ENCODE peak calls at places on chromosomes 2 and 18, in eight cellular contexts. C is transverse colon, B is IMR-90, H is esophagus muscularis mucosa, G is adrenal gland, E is uterus, X is heart left ventricle, D is sigmoid colon. F is an unnamed sample.

GRCh38 chr2:43082111-43082877 is 144.1 kb downstream of the ZFP36L2 start:
- DNase-seq in C (no peak), B (peak), H (no peak), G (peak), E (peak), X (peak), D (no peak), F (no peak)

GRCh38 chr2:160956243-160956802 is 203.9 kb upstream of the TANK start:
- DNase-seq in C (no peak), B (no peak), H (no peak), G (no peak), E (no peak), X (no peak), D (peak), F (no peak)

GRCh38 chr2:175049671-175050070 is 44.5 kb upstream of the CHN1 start:
- DNase-seq in C (no peak), B (peak), H (no peak), G (no peak), E (no peak), X (no peak), D (no peak), F (no peak)

GRCh38 chr2:198628596-198628995 is 824.2 kb downstream of the PLCL1 start:
- DNase-seq in C (no peak), B (no peak), H (no peak), G (no peak), E (no peak), X (no peak), D (no peak), F (no peak)

GRCh38 chr2:86035883-86036789 is 69.5 kb downstream of the POLR1A start:
- DNase-seq in C (peak), B (peak), H (no peak), G (peak), E (peak), X (peak), D (peak), F (peak)

GRCh38 chr2:181440919-181441318 is 16.3 kb upstream of the ITGA4 start:
- DNase-seq in C (no peak), B (no peak), H (no peak), G (no peak), E (no peak), X (no peak), D (no peak), F (no peak)

GRCh38 chr18:12883003-12883683 is 894 bp downstream of the PTPN2 start:
- DNase-seq in C (no peak), B (no peak), H (no peak), G (no peak), E (no peak), X (no peak), D (no peak), F (no peak)

GRCh38 chr2:124318913-124319312 is 293.8 kb downstream of the CNTNAP5 start:
- DNase-seq in C (no peak), B (no peak), H (peak), G (no peak), E (no peak), X (no peak), D (no peak), F (no peak)

GRCh38 chr2:168118733-168119518 is 128.5 kb downstream of the STK39 start:
- DNase-seq in C (no peak), B (peak), H (no peak), G (no peak), E (no peak), X (peak), D (no peak), F (peak)

GRCh38 chr18:70326255-70326654 is 37.4 kb downstream of the SOCS6 start:
- DNase-seq in C (no peak), B (no peak), H (no peak), G (no peak), E (no peak), X (no peak), D (no peak), F (no peak)

GRCh38 chr2:127064642-127065250 is 42.2 kb downstream of the BIN1 start:
- DNase-seq in C (peak), B (peak), H (peak), G (peak), E (peak), X (peak), D (peak), F (peak)

GRCh38 chr2:179049546-179050311 is at the start of gene CCDC141:
- DNase-seq in C (peak), B (no peak), H (no peak), G (peak), E (no peak), X (peak), D (no peak), F (no peak)

GRCh38 chr18:10715791-10716190 is 190.0 kb downstream of the NAPG start:
- DNase-seq in C (no peak), B (peak), H (no peak), G (peak), E (no peak), X (no peak), D (peak), F (no peak)

GRCh38 chr18:37334494-37335125 is 231.0 kb downstream of the CELF4 start:
- DNase-seq in C (no peak), B (peak), H (no peak), G (no peak), E (no peak), X (no peak), D (no peak), F (peak)

GRCh38 chr2:220226076-220226475 is 598.6 kb downstream of the SLC4A3 start:
- DNase-seq in C (no peak), B (no peak), H (no peak), G (no peak), E (no peak), X (no peak), D (no peak), F (no peak)

GRCh38 chr2:222410534-222410933 is 13.8 kb upstream of the SGPP2 start:
- DNase-seq in C (no peak), B (no peak), H (no peak), G (no peak), E (no peak), X (no peak), D (no peak), F (no peak)

GRCh38 chr18:63191413-63191812 is 128.2 kb downstream of the BCL2 start:
- DNase-seq in C (no peak), B (no peak), H (no peak), G (no peak), E (no peak), X (no peak), D (no peak), F (no peak)

GRCh38 chr2:39875182-39875913 is 96.3 kb upstream of the THUMPD2 start:
- DNase-seq in C (peak), B (peak), H (no peak), G (peak), E (peak), X (peak), D (peak), F (no peak)

GRCh38 chr2:161992526-161992925 is 81.5 kb downstream of the DPP4 start:
- DNase-seq in C (no peak), B (no peak), H (no peak), G (no peak), E (no peak), X (no peak), D (no peak), F (no peak)

GRCh38 chr18:25261768-25262167 is 90.2 kb downstream of the ZNF521 start:
- DNase-seq in C (no peak), B (no peak), H (no peak), G (no peak), E (no peak), X (no peak), D (no peak), F (no peak)

GRCh38 chr2:12004713-12005112 is 258.3 kb downstream of the LPIN1 start:
- DNase-seq in C (no peak), B (no peak), H (no peak), G (no peak), E (no peak), X (no peak), D (no peak), F (no peak)

GRCh38 chr18:55319517-55319905 is 268.5 kb downstream of the TCF4 start:
- DNase-seq in C (no peak), B (peak), H (no peak), G (no peak), E (no peak), X (no peak), D (no peak), F (no peak)

GRCh38 chr18:36217348-36217747 is 30.1 kb downstream of the MOCOS start:
- DNase-seq in C (peak), B (no peak), H (no peak), G (no peak), E (no peak), X (no peak), D (no peak), F (no peak)

GRCh38 chr18:57925706-57926105 is 118.3 kb upstream of the NEDD4L start:
- DNase-seq in C (no peak), B (peak), H (no peak), G (no peak), E (no peak), X (no peak), D (no peak), F (no peak)

GRCh38 chr18:63344263-63344662 is 22.7 kb downstream of the KDSR start:
- DNase-seq in C (no peak), B (no peak), H (no peak), G (no peak), E (no peak), X (no peak), D (no peak), F (no peak)

GRCh38 chr2:100891911-100892642 is 72.1 kb downstream of the NPAS2 start:
- DNase-seq in C (no peak), B (peak), H (no peak), G (no peak), E (no peak), X (peak), D (no peak), F (no peak)

GRCh38 chr18:79577451-79578395 is 101.9 kb upstream of the CTDP1 start:
- DNase-seq in C (peak), B (peak), H (no peak), G (no peak), E (peak), X (peak), D (peak), F (no peak)

GRCh38 chr18:14189858-14190257 is 57.6 kb upstream of the ZNF519 start:
- DNase-seq in C (no peak), B (no peak), H (no peak), G (no peak), E (no peak), X (no peak), D (no peak), F (no peak)

GRCh38 chr2:203437516-203437915 is 97.6 kb downstream of the RAPH1 start:
- DNase-seq in C (no peak), B (no peak), H (no peak), G (no peak), E (no peak), X (no peak), D (no peak), F (no peak)

GRCh38 chr18:58578321-58578720 is 50.6 kb downstream of the ALPK2 start:
- DNase-seq in C (no peak), B (peak), H (no peak), G (no peak), E (no peak), X (no peak), D (no peak), F (no peak)

GRCh38 chr2:18600255-18600613 is 10.9 kb upstream of the NT5C1B start:
- DNase-seq in C (no peak), B (no peak), H (no peak), G (no peak), E (no peak), X (no peak), D (no peak), F (no peak)

GRCh38 chr2:102103992-102104871 is 38.3 kb upstream of the IL1R1 start:
- DNase-seq in C (peak), B (peak), H (peak), G (peak), E (peak), X (peak), D (peak), F (no peak)

GRCh38 chr2:190592831-190593230 is 56.1 kb upstream of the NAB1 start:
- DNase-seq in C (no peak), B (peak), H (peak), G (no peak), E (no peak), X (no peak), D (no peak), F (no peak)

GRCh38 chr2:61764035-61764800 is 89.6 kb downstream of the FAM161A start:
- DNase-seq in C (peak), B (peak), H (peak), G (peak), E (peak), X (peak), D (peak), F (peak)
- TF ChIP-seq POLR2A in C (peak), B (peak), H (peak), G (peak), E (peak), X (peak), D (peak), F (peak)

DNA sequence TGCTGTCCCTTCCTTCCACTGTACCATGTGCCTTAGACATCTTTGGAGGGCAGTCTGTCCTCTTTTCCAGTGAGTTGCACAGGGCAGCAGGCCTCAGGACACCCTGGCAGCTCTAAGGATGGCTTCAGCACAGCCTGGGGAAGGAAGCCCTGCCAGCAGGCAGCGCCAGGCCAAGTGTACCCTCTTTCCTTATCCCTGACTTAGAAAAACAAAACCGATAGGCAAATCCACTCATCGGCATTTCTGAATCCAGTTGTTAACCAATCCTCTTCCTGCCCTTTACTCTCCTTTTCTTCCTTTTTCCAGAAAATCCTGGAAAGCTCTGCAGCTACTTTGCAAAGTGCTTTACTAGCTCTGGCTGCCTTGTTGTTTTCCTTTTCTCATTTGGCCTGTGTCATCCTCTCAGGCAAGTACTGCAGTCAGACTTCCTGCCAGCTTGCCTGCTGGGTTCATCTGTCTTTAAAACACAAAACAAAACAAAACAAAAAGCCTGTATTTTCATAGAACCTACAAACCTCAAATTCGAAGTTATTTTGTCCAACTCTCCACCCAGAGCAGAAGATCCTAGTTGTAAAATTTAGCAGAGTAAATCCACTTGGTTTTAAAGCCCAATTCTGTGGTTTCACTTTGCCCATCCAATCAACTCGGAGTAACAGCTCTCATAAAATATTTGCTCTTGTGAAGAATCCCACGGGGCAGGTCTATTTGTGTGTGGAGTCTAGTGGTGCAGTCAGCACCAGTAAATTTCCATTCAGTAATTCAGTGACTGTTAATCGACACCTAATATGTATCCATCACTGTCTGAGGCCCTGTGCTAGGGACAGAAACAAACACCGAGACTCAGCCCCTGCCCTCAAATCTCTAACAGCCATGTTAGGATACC is 45.2 kb downstream of the PCBP1 start:
- DNase-seq in C (peak), B (peak), H (no peak), G (peak), E (no peak), X (peak), D (no peak), F (no peak)
- TF ChIP-seq POLR2A in C (peak), B (no peak), H (no peak), G (peak), E (no peak), X (peak), D (peak), F (no peak)

GRCh38 chr2:120912101-120912985 is 176.7 kb downstream of the GLI2 start:
- DNase-seq in C (peak), B (peak), H (no peak), G (no peak), E (peak), X (peak), D (no peak), F (no peak)

GRCh38 chr2:120915670-120916069 is 180.0 kb downstream of the GLI2 start:
- DNase-seq in C (no peak), B (peak), H (no peak), G (no peak), E (no peak), X (no peak), D (no peak), F (no peak)

GRCh38 chr2:120913972-120914838 is 178.5 kb downstream of the GLI2 start:
- DNase-seq in C (no peak), B (no peak), H (no peak), G (no peak), E (no peak), X (no peak), D (no peak), F (no peak)

GRCh38 chr2:120916446-120916845 is 180.8 kb downstream of the GLI2 start:
- DNase-seq in C (no peak), B (no peak), H (no peak), G (no peak), E (no peak), X (no peak), D (no peak), F (no peak)

GRCh38 chr2:120914839-120915521 is 179.3 kb downstream of the GLI2 start:
- DNase-seq in C (peak), B (peak), H (peak), G (peak), E (peak), X (peak), D (peak), F (peak)
- TF ChIP-seq POLR2A in C (no peak), B (no peak), H (no peak), G (no peak), E (no peak), X (no peak), D (no peak), F (no peak)

DNA sequence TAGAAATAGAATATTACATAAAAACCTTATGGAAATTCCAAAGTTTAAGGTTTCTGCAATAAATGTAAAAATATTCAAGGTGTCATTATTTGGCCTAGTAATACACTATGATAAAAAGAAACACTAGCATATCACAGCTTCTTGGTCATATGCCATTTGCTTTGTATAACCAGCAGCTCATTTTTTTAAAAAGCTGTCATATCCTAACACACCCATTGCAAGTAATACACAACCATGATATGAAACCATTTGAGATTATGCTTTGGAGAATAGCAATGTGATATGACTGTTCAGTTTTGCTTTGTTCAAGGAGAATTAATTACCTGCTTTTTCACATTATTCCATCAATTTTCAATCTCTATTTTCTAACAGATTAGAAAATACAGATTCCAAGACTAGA is 149.0 kb downstream of the IKZF2 start:
- DNase-seq in C (no peak), B (no peak), H (no peak), G (no peak), E (no peak), X (no peak), D (no peak), F (no peak)
- TF ChIP-seq POLR2A in C (no peak), B (no peak), H (no peak), G (no peak), E (no peak), X (no peak), D (no peak), F (no peak)

DNA sequence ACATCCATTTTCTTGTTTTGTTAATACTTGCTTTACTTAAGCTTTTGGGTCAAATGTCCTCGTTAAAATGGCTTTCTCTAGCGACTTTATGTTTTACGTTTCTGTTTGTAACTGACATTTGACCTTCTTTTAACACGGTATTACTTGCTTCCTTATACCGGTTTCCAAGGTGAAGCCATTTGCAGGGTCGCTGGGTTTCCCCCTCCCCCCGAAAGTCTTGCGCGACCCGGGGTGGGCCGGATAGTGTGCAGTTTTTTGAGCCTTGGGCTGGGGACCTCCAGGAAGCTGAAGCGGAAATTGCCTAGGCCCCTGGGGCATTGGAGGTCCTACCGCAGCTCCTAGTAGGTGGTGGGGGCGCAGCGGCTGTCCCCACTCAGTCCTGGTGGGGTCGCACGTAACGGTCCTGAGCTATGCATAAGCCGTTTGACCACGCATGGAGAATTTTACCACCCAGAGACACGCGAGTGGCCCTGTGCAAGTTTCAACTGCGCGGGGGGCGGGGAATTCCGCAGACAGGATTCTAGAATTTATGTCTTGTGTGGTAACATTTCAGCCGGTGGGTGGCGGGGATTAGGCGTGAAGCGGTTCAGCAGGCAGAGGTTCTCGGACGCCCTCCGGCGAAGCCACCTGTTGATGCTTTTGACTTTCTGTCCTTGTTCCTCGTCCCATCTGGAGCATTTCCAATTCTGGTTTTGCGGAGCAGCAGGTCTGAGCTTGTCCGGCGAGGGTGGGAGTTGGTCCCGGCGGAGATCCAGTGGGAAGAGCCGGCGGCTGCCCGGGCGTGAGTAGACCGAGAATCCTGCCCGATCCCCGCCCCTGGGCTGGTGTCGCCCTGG is 2.4 kb downstream of the CFLAR start:
- DNase-seq in C (peak), B (peak), H (peak), G (peak), E (peak), X (peak), D (peak), F (peak)
- TF ChIP-seq POLR2A in C (peak), B (no peak), H (no peak), G (peak), E (peak), X (peak), D (no peak), F (no peak)

F was measured in H54.